ENCODE peak calls at places on chromosomes 5 and 9, in seven cellular contexts. E is thyroid gland; C is body of pancreas; Z is ascending aorta; J is heart left ventricle; B is effector memory CD4-positive, alpha-beta T cell; P is transverse colon. S is an unnamed sample.

GRCh38 chr5:147661576-147661975 is 121.0 kb downstream of the JAKMIP2 start:
- DNase-seq in E (no peak), C (no peak), Z (no peak), J (no peak), B (no peak), P (no peak), S (peak; percentile 23)

GRCh38 chr5:163846512-163846911 is 341.1 kb downstream of the MAT2B start:
- DNase-seq in E (no peak), C (no peak), Z (no peak), J (no peak), B (no peak), P (no peak), S (peak; percentile 17)

GRCh38 chr9:125522328-125522725 is 184.7 kb downstream of the MAPKAP1 start:
- DNase-seq in E (peak; percentile 78), C (no peak), Z (no peak), J (no peak), B (no peak), P (peak; percentile 18), S (no peak)

GRCh38 chr9:16716631-16717030 is 153.8 kb downstream of the BNC2 start:
- DNase-seq in E (no peak), C (no peak), Z (no peak), J (no peak), B (no peak), P (no peak), S (no peak)

GRCh38 chr9:36328798-36329411 is 70.7 kb upstream of the GNE start:
- DNase-seq in E (no peak), C (peak; percentile 64), Z (no peak), J (peak; percentile 39), B (no peak), P (peak; percentile 34), S (no peak)

GRCh38 chr5:177478711-177479646 is 5.5 kb upstream of the DBN1 start:
- DNase-seq in E (peak; percentile 85), C (peak; percentile 81), Z (peak; percentile 92), J (peak; percentile 89), B (no peak), P (peak; percentile 69), S (no peak)

GRCh38 chr9:93821307-93821703 is 133.8 kb downstream of the BARX1 start:
- DNase-seq in E (no peak), C (no peak), Z (no peak), J (no peak), B (no peak), P (no peak), S (no peak)

GRCh38 chr9:31588010-31588409 is 796.4 kb upstream of the ACO1 start:
- DNase-seq in E (no peak), C (peak; percentile 2), Z (no peak), J (no peak), B (no peak), P (no peak), S (no peak)

GRCh38 chr5:143376911-143377838 is 26.3 kb downstream of the NR3C1 start:
- DNase-seq in E (no peak), C (no peak), Z (no peak), J (no peak), B (no peak), P (no peak), S (peak; percentile 84)

GRCh38 chr5:39040875-39041274 is 33.3 kb downstream of the RICTOR start:
- DNase-seq in E (peak; percentile 11), C (no peak), Z (no peak), J (no peak), B (no peak), P (peak; percentile 17), S (no peak)

GRCh38 chr5:72187388-72188070 is 80.3 kb downstream of the MAP1B start:
- DNase-seq in E (no peak), C (no peak), Z (no peak), J (no peak), B (no peak), P (no peak), S (peak; percentile 31)

GRCh38 chr9:72592501-72593403 is 71.3 kb downstream of the TMC1 start:
- DNase-seq in E (no peak), C (peak; percentile 65), Z (no peak), J (no peak), B (no peak), P (no peak), S (no peak)

GRCh38 chr5:134975843-134976242 is 8.1 kb downstream of the CATSPER3 start:
- DNase-seq in E (no peak), C (no peak), Z (no peak), J (no peak), B (no peak), P (no peak), S (peak; percentile 59)

GRCh38 chr9:108012886-108013665 is 523.5 kb upstream of the KLF4 start:
- DNase-seq in E (no peak), C (no peak), Z (no peak), J (no peak), B (no peak), P (no peak), S (no peak)

GRCh38 chr5:157744055-157745011 is 821 bp downstream of the LSM11 start:
- DNase-seq in E (no peak), C (no peak), Z (no peak), J (peak; percentile 29), B (no peak), P (peak; percentile 23), S (no peak)

GRCh38 chr5:9878196-9878595 is 248.0 kb upstream of the TAS2R1 start:
- DNase-seq in E (no peak), C (no peak), Z (no peak), J (no peak), B (no peak), P (no peak), S (no peak)

GRCh38 chr9:546235-546634 is 295.3 kb upstream of the DMRT1 start:
- DNase-seq in E (no peak), C (no peak), Z (no peak), J (no peak), B (no peak), P (no peak), S (no peak)
- H3K27ac ChIP-seq in E (no peak overlapping the region), C (peak overlapping the region; percentile 21), Z (peak overlapping the region; percentile 22), J (peak overlapping the region; percentile 69), B (no peak overlapping the region), P (peak overlapping the region; percentile 16), S (no peak overlapping the region)

DNA sequence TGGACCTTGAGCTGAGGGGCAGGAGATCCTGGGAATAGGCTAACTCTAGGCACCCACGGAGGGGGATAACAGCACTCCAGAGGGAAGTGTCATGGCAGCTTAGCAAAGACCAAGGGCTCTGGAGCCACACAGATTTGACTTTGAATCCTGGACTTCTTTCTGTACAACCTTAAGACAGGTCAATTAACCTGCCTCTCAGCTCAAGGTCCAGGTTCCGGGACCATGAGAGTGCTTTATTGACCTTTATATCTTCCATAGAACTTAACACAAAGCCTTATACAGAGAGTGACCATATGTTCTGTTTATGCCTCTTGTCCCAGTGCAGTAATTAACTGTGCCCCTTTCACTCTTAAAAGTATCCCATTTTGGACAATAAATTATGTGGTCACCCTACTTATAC is 90.5 kb upstream of the LRRTM2 start:
- DNase-seq in E (no peak), C (no peak), Z (peak; percentile 12), J (no peak), B (no peak), P (no peak), S (no peak)
- H3K4me1 ChIP-seq in E (peaks cover 60% of the 10 kb centered on the region), C (peaks cover 83% of the 10 kb centered on the region), Z (no peaks in the 10 kb centered on the region), J (peaks cover 17% of the 10 kb centered on the region), B (no peaks in the 10 kb centered on the region), P (no peaks in the 10 kb centered on the region), S (no peaks in the 10 kb centered on the region)

GRCh38 chr5:132019337-132019736 is 7.9 kb upstream of the ACSL6 start:
- DNase-seq in E (no peak), C (no peak), Z (no peak), J (no peak), B (no peak), P (peak; percentile 1), S (no peak)
- H3K27me3 ChIP-seq in E (no peaks in the 10 kb centered on the region), C (no peaks in the 10 kb centered on the region), Z (no peaks in the 10 kb centered on the region), J (no peaks in the 10 kb centered on the region), B (no peaks in the 10 kb centered on the region), P (peaks cover 32% of the 10 kb centered on the region), S (peaks cover 50% of the 10 kb centered on the region)

GRCh38 chr9:95018099-95018927 is 291.8 kb downstream of the AOPEP start:
- DNase-seq in E (peak; percentile 62), C (peak; percentile 48), Z (peak; percentile 81), J (peak; percentile 48), B (no peak), P (no peak), S (peak; percentile 99)
- H3K27ac ChIP-seq in E (peak overlapping the region; percentile 46), C (peak overlapping the region; percentile 95), Z (peak overlapping the region; percentile 100), J (peak overlapping the region; percentile 65), B (no peak overlapping the region), P (peak overlapping the region; percentile 97), S (peak overlapping the region; percentile 99)

GRCh38 chr9:134340475-134341186 is 14.4 kb downstream of the RXRA start:
- DNase-seq in E (no peak), C (peak; percentile 61), Z (no peak), J (peak; percentile 77), B (no peak), P (no peak), S (no peak)

GRCh38 chr9:134342746-134343115 is 16.5 kb downstream of the RXRA start:
- DNase-seq in E (no peak), C (no peak), Z (no peak), J (no peak), B (no peak), P (no peak), S (no peak)

GRCh38 chr9:134341929-134342745 is 15.9 kb downstream of the RXRA start:
- DNase-seq in E (no peak), C (no peak), Z (no peak), J (no peak), B (no peak), P (no peak), S (no peak)

GRCh38 chr9:134339183-134339806 is 13.0 kb downstream of the RXRA start:
- DNase-seq in E (peak; percentile 52), C (peak; percentile 54), Z (no peak), J (no peak), B (no peak), P (no peak), S (no peak)

GRCh38 chr9:134341306-134341705 is 15.1 kb downstream of the RXRA start:
- DNase-seq in E (peak; percentile 44), C (peak; percentile 88), Z (peak; percentile 75), J (peak; percentile 73), B (no peak), P (peak; percentile 86), S (no peak)
- H3K4me1 ChIP-seq in E (peaks cover 81% of the 10 kb centered on the region), C (peaks cover 92% of the 10 kb centered on the region), Z (peaks cover 50% of the 10 kb centered on the region), J (peaks cover 99% of the 10 kb centered on the region), B (no peaks in the 10 kb centered on the region), P (peaks cover 62% of the 10 kb centered on the region), S (peaks cover 3% of the 10 kb centered on the region)

S was measured in foreskin keratinocyte.